ENCODE peak calls at places on chromosomes 7 and 10, in nine cellular contexts. S, O, K, W, F, N, V, U and G are unnamed samples.

GRCh38 chr7:141737118-141737835 is 881 bp upstream of the SSBP1 start:
- DNase-seq in S (no peak), O (no peak), K (peak), W (no peak), F (peak), N (no peak), V (no peak), U (no peak), G (peak)

GRCh38 chr7:66078067-66078466 is 2.4 kb downstream of the ASL start:
- DNase-seq in S (no peak), O (no peak), K (no peak), W (no peak), F (no peak), N (no peak), V (no peak), U (no peak), G (no peak)

GRCh38 chr10:49751216-49751615 is 10.9 kb downstream of the OGDHL start:
- DNase-seq in S (no peak), O (no peak), K (no peak), W (no peak), F (no peak), N (no peak), V (no peak), U (no peak), G (no peak)

GRCh38 chr10:90136731-90137316 is 435.4 kb downstream of the KIF20B start:
- DNase-seq in S (peak), O (peak), K (peak), W (no peak), F (no peak), N (no peak), V (peak), U (no peak), G (no peak)

GRCh38 chr7:88306590-88307048 is at the start of gene STEAP4:
- DNase-seq in S (peak), O (peak), K (peak), W (no peak), F (no peak), N (peak), V (peak), U (peak), G (no peak)

GRCh38 chr7:50953303-50953702 is 170.6 kb upstream of the GRB10 start:
- DNase-seq in S (no peak), O (no peak), K (no peak), W (no peak), F (no peak), N (no peak), V (no peak), U (no peak), G (no peak)

GRCh38 chr7:132614428-132615076 is 38.3 kb upstream of the PLXNA4 start:
- DNase-seq in S (peak), O (no peak), K (peak), W (no peak), F (peak), N (peak), V (peak), U (no peak), G (no peak)

GRCh38 chr7:134362587-134363483 is 46.1 kb upstream of the SLC35B4 start:
- DNase-seq in S (no peak), O (no peak), K (no peak), W (no peak), F (no peak), N (no peak), V (no peak), U (no peak), G (no peak)

GRCh38 chr10:36802523-36803153 is 322.8 kb upstream of the ANKRD30A start:
- DNase-seq in S (no peak), O (no peak), K (peak), W (no peak), F (no peak), N (no peak), V (no peak), U (no peak), G (no peak)

GRCh38 chr10:97332586-97333350 is 1.8 kb downstream of the FRAT2 start:
- DNase-seq in S (peak), O (no peak), K (peak), W (peak), F (no peak), N (peak), V (peak), U (no peak), G (no peak)

GRCh38 chr7:37432240-37432917 is 16.3 kb downstream of the ELMO1 start:
- DNase-seq in S (no peak), O (no peak), K (no peak), W (no peak), F (no peak), N (no peak), V (no peak), U (no peak), G (no peak)

GRCh38 chr10:132667613-132668394 is 118.1 kb downstream of the NKX6-2 start:
- DNase-seq in S (no peak), O (no peak), K (peak), W (peak), F (no peak), N (peak), V (no peak), U (no peak), G (no peak)

GRCh38 chr10:59708816-59709471 is 706 bp downstream of the SLC16A9 start:
- DNase-seq in S (peak), O (no peak), K (peak), W (no peak), F (peak), N (peak), V (peak), U (peak), G (no peak)

GRCh38 chr10:90306187-90306586 is 551.7 kb downstream of the HTR7 start:
- DNase-seq in S (no peak), O (peak), K (peak), W (peak), F (no peak), N (no peak), V (no peak), U (no peak), G (no peak)

GRCh38 chr10:75825220-75825619 is 393.8 kb downstream of the LRMDA start:
- DNase-seq in S (no peak), O (no peak), K (no peak), W (no peak), F (no peak), N (no peak), V (no peak), U (no peak), G (no peak)

GRCh38 chr10:71966046-71967004 is 2.1 kb downstream of the CHST3 start:
- DNase-seq in S (no peak), O (no peak), K (peak), W (no peak), F (no peak), N (no peak), V (no peak), U (no peak), G (no peak)

GRCh38 chr10:116708877-116709276 is 33.5 kb downstream of the HSPA12A start:
- DNase-seq in S (no peak), O (no peak), K (no peak), W (no peak), F (no peak), N (no peak), V (no peak), U (no peak), G (no peak)

GRCh38 chr10:31757831-31758230 is 170.8 kb downstream of the ARHGAP12 start:
- DNase-seq in S (peak), O (no peak), K (no peak), W (no peak), F (no peak), N (no peak), V (no peak), U (no peak), G (no peak)

GRCh38 chr7:149723082-149723767 is 50.2 kb downstream of the ZNF467 start:
- DNase-seq in S (no peak), O (no peak), K (no peak), W (no peak), F (no peak), N (no peak), V (no peak), U (no peak), G (no peak)

GRCh38 chr7:44767912-44768662 is 19.4 kb downstream of the ZMIZ2 start:
- DNase-seq in S (peak), O (no peak), K (peak), W (peak), F (peak), N (peak), V (no peak), U (no peak), G (no peak)

GRCh38 chr7:127437772-127438330 is 45.3 kb upstream of the ZNF800 start:
- DNase-seq in S (no peak), O (no peak), K (peak), W (peak), F (no peak), N (no peak), V (no peak), U (no peak), G (no peak)

GRCh38 chr7:116525913-116526857 is 1.3 kb downstream of the CAV1 start:
- DNase-seq in S (peak), O (no peak), K (peak), W (peak), F (peak), N (peak), V (peak), U (peak), G (peak)

GRCh38 chr7:127927339-127927679 is 103.9 kb downstream of the LRRC4 start:
- DNase-seq in S (no peak), O (no peak), K (peak), W (no peak), F (no peak), N (no peak), V (peak), U (no peak), G (no peak)

GRCh38 chr7:16982640-16983103 is 100.9 kb upstream of the AGR3 start:
- DNase-seq in S (peak), O (peak), K (peak), W (no peak), F (no peak), N (no peak), V (peak), U (no peak), G (no peak)

GRCh38 chr7:14761506-14762296 is 140.8 kb downstream of the DGKB start:
- DNase-seq in S (no peak), O (no peak), K (peak), W (peak), F (no peak), N (peak), V (peak), U (no peak), G (no peak)

GRCh38 chr10:125817318-125817946 is 5.6 kb downstream of the UROS start:
- DNase-seq in S (no peak), O (no peak), K (no peak), W (no peak), F (no peak), N (no peak), V (no peak), U (no peak), G (no peak)

GRCh38 chr10:118754556-118755423 is at the start of gene CACUL1:
- DNase-seq in S (peak), O (peak), K (peak), W (peak), F (peak), N (peak), V (peak), U (peak), G (peak)
- TF ChIP-seq CTCF in S (no peak), O (no peak), K (no peak), W (no peak), F (no peak), N (no peak), V (no peak), U (no peak), G (no peak)

GRCh38 chr10:4326647-4327046 is 499.4 kb upstream of the AKR1E2 start:
- DNase-seq in S (no peak), O (no peak), K (no peak), W (no peak), F (no peak), N (no peak), V (no peak), U (no peak), G (no peak)

GRCh38 chr10:4330626-4331025 is 495.4 kb upstream of the AKR1E2 start:
- DNase-seq in S (no peak), O (no peak), K (no peak), W (no peak), F (no peak), N (no peak), V (no peak), U (no peak), G (no peak)

GRCh38 chr10:4332764-4333473 is 493.1 kb upstream of the AKR1E2 start:
- DNase-seq in S (no peak), O (no peak), K (no peak), W (no peak), F (no peak), N (no peak), V (no peak), U (no peak), G (no peak)

GRCh38 chr10:4331150-4331549 is 494.9 kb upstream of the AKR1E2 start:
- DNase-seq in S (no peak), O (no peak), K (no peak), W (no peak), F (no peak), N (no peak), V (no peak), U (no peak), G (no peak)

DNA sequence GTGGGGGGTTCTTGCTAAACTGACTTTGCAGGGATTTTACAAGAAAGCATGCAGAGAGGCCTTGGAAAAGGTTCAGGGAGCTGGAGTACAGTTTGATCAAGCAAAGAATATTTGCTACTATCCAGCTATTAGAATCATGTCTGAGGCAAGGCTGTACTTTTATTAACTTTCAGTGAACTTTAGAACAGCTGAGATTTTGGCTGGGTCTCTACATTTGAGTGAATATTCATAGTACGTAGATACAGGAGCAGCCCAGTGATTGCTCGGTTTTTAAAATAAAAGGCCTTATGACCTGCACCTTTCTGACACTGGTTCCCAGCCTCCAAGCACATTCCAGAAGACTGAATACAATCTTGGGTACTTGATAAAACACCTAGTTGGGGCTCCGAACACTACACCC is 496.8 kb upstream of the AKR1E2 start:
- DNase-seq in S (no peak), O (no peak), K (no peak), W (no peak), F (no peak), N (no peak), V (no peak), U (no peak), G (no peak)
- TF ChIP-seq CTCF in S (no peak), O (no peak), K (no peak), W (no peak), F (no peak), N (no peak), V (no peak), U (no peak), G (no peak)

GRCh38 chr10:26274391-26274790 is 57.8 kb downstream of the GAD2 start:
- DNase-seq in S (no peak), O (no peak), K (no peak), W (no peak), F (no peak), N (no peak), V (no peak), U (no peak), G (no peak)

GRCh38 chr10:26269754-26270153 is 53.2 kb downstream of the GAD2 start:
- DNase-seq in S (peak), O (peak), K (peak), W (no peak), F (peak), N (no peak), V (peak), U (no peak), G (no peak)
- TF ChIP-seq CTCF in S (peak), O (peak), K (no peak), W (no peak), F (no peak), N (no peak), V (peak), U (peak), G (no peak)

GRCh38 chr7:57328963-57329362 is 121.0 kb upstream of the ZNF716 start:
- DNase-seq in S (no peak), O (no peak), K (no peak), W (no peak), F (no peak), N (no peak), V (no peak), U (no peak), G (no peak)

GRCh38 chr7:57327081-57327480 is 122.9 kb upstream of the ZNF716 start:
- DNase-seq in S (no peak), O (no peak), K (no peak), W (no peak), F (no peak), N (no peak), V (no peak), U (no peak), G (no peak)

GRCh38 chr7:57328457-57328856 is 121.5 kb upstream of the ZNF716 start:
- DNase-seq in S (no peak), O (no peak), K (no peak), W (no peak), F (no peak), N (no peak), V (no peak), U (no peak), G (no peak)
- TF ChIP-seq CTCF in S (no peak), O (no peak), K (no peak), W (no peak), F (no peak), N (no peak), V (no peak), U (no peak), G (no peak)

GRCh38 chr7:48141551-48141950 is 29.7 kb upstream of the ABCA13 start:
- DNase-seq in S (no peak), O (no peak), K (no peak), W (no peak), F (no peak), N (no peak), V (no peak), U (no peak), G (no peak)

GRCh38 chr7:48140001-48140681 is 31.1 kb upstream of the ABCA13 start:
- DNase-seq in S (no peak), O (no peak), K (peak), W (no peak), F (no peak), N (no peak), V (no peak), U (no peak), G (no peak)

GRCh38 chr7:48144291-48144768 is 26.9 kb upstream of the ABCA13 start:
- DNase-seq in S (no peak), O (no peak), K (no peak), W (no peak), F (no peak), N (no peak), V (no peak), U (no peak), G (no peak)

GRCh38 chr7:48139461-48139860 is 31.8 kb upstream of the ABCA13 start:
- DNase-seq in S (peak), O (peak), K (peak), W (no peak), F (no peak), N (no peak), V (no peak), U (no peak), G (no peak)
- TF ChIP-seq CTCF in S (peak), O (peak), K (peak), W (peak), F (no peak), N (no peak), V (peak), U (peak), G (no peak)